ENCODE peak calls at places on chromosomes 3 and 15, in nine cellular contexts. I, X, P, N, A, G, V, Z and U are unnamed samples.
A peak's percentile ranks its signal among the peaks of the same experiment; 100 is the strongest.

GRCh38 chr3:195270350-195271115 is 426 bp downstream of the XXYLT1 start:
- DNase-seq in I (no peak), X (peak; percentile 90), P (peak; percentile 81), N (peak; percentile 65), A (peak; percentile 40), G (peak; percentile 74), V (peak; percentile 84), Z (peak; percentile 46), U (peak; percentile 77)

GRCh38 chr15:83380682-83381081 is 66.5 kb upstream of the SH3GL3 start:
- DNase-seq in I (no peak), X (no peak), P (peak; percentile 78), N (no peak), A (no peak), G (peak; percentile 34), V (peak; percentile 51), Z (peak; percentile 43), U (peak; percentile 40)

GRCh38 chr3:16589120-16589519 is 16.1 kb downstream of the DAZL start:
- DNase-seq in I (no peak), X (no peak), P (no peak), N (no peak), A (no peak), G (no peak), V (no peak), Z (no peak), U (no peak)

GRCh38 chr15:70411464-70411863 is 313.7 kb upstream of the TLE3 start:
- DNase-seq in I (no peak), X (no peak), P (no peak), N (no peak), A (no peak), G (no peak), V (no peak), Z (no peak), U (no peak)

GRCh38 chr15:74626752-74627692 is 11.4 kb downstream of the CLK3 start:
- DNase-seq in I (no peak), X (no peak), P (no peak), N (no peak), A (no peak), G (no peak), V (peak; percentile 65), Z (no peak), U (no peak)

GRCh38 chr3:26989042-26989441 is 366.5 kb downstream of the LRRC3B start:
- DNase-seq in I (no peak), X (no peak), P (no peak), N (no peak), A (no peak), G (no peak), V (no peak), Z (no peak), U (no peak)

GRCh38 chr3:195021674-195022073 is 249.3 kb downstream of the XXYLT1 start:
- DNase-seq in I (no peak), X (no peak), P (peak; percentile 37), N (no peak), A (no peak), G (no peak), V (no peak), Z (no peak), U (no peak)

GRCh38 chr15:87687176-87687890 is 569.2 kb downstream of the NTRK3 start:
- DNase-seq in I (no peak), X (no peak), P (no peak), N (no peak), A (no peak), G (no peak), V (no peak), Z (no peak), U (no peak)

GRCh38 chr3:78565712-78566111 is 1202.1 kb downstream of the ROBO1 start:
- DNase-seq in I (no peak), X (no peak), P (no peak), N (no peak), A (no peak), G (no peak), V (no peak), Z (no peak), U (no peak)

GRCh38 chr3:48739955-48740823 is 23.2 kb upstream of the IP6K2 start:
- DNase-seq in I (peak; percentile 92), X (peak; percentile 96), P (peak; percentile 66), N (peak; percentile 70), A (peak; percentile 89), G (peak; percentile 90), V (peak; percentile 68), Z (peak; percentile 80), U (peak; percentile 80)

GRCh38 chr15:38536201-38536676 is 28.4 kb downstream of the RASGRP1 start:
- DNase-seq in I (peak; percentile 65), X (peak; percentile 87), P (no peak), N (no peak), A (peak; percentile 23), G (no peak), V (no peak), Z (peak; percentile 95), U (no peak)

GRCh38 chr3:115986555-115987207 is 363.4 kb downstream of the GAP43 start:
- DNase-seq in I (no peak), X (no peak), P (peak; percentile 55), N (no peak), A (no peak), G (peak; percentile 17), V (no peak), Z (peak; percentile 18), U (peak; percentile 15)

GRCh38 chr3:150015906-150016305 is 45.2 kb upstream of the PFN2 start:
- DNase-seq in I (no peak), X (no peak), P (no peak), N (no peak), A (no peak), G (no peak), V (no peak), Z (no peak), U (no peak)

GRCh38 chr15:42072141-42072685 is 22.1 kb downstream of the PLA2G4D start:
- DNase-seq in I (peak; percentile 22), X (no peak), P (no peak), N (no peak), A (no peak), G (no peak), V (no peak), Z (no peak), U (no peak)

GRCh38 chr15:68550498-68551295 is 28.1 kb upstream of the CORO2B start:
- DNase-seq in I (peak; percentile 86), X (no peak), P (peak; percentile 80), N (peak; percentile 81), A (peak; percentile 63), G (peak; percentile 94), V (peak; percentile 79), Z (no peak), U (peak; percentile 82)
- TF ChIP-seq CTCF in I (peak; percentile 94), X (peak; percentile 94), P (peak; percentile 84), N (peak; percentile 96), A (peak; percentile 95), G (peak; percentile 94), V (peak; percentile 97), Z (peak; percentile 98), U (peak; percentile 95)

DNA sequence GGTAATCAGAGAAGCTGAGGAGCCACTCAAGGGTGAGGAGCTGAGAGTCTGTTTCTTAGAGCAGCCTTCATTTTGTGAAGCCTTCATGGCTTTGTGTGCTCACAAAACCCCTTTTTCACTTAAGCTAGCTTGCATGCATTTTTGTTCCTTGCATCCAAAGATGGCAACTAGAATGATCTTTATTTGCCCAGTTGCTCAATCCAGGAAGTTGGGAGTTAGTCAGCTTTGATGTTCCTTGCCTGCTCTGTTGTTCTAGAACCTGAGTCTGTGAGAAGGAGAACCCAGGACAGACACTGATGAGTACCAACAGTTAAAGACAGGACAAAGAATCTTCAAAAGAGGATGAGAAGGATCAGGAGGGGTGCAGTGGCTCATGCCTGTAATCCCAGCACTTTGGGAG is 81.8 kb downstream of the IL20RB start:
- DNase-seq in I (no peak), X (no peak), P (no peak), N (no peak), A (no peak), G (no peak), V (no peak), Z (no peak), U (no peak)
- TF ChIP-seq CTCF in I (no peak), X (no peak), P (no peak), N (no peak), A (no peak), G (no peak), V (no peak), Z (no peak), U (no peak)

GRCh38 chr15:60673156-60673555 is 194.2 kb upstream of the ICE2 start:
- DNase-seq in I (no peak), X (no peak), P (no peak), N (no peak), A (no peak), G (no peak), V (no peak), Z (no peak), U (no peak)

GRCh38 chr15:60674704-60675405 is 195.9 kb upstream of the ICE2 start:
- DNase-seq in I (no peak), X (no peak), P (no peak), N (no peak), A (no peak), G (no peak), V (no peak), Z (peak; percentile 8), U (no peak)

GRCh38 chr15:60673918-60674558 is 195.1 kb upstream of the ICE2 start:
- DNase-seq in I (peak; percentile 80), X (no peak), P (no peak), N (no peak), A (peak; percentile 50), G (no peak), V (no peak), Z (peak; percentile 95), U (no peak)

GRCh38 chr15:60669351-60669750 is 190.4 kb upstream of the ICE2 start:
- DNase-seq in I (no peak), X (no peak), P (no peak), N (no peak), A (no peak), G (no peak), V (no peak), Z (no peak), U (no peak)

GRCh38 chr15:60672400-60672799 is 193.5 kb upstream of the ICE2 start:
- DNase-seq in I (no peak), X (no peak), P (no peak), N (no peak), A (no peak), G (no peak), V (no peak), Z (no peak), U (no peak)
- TF ChIP-seq CTCF in I (no peak), X (no peak), P (no peak), N (no peak), A (no peak), G (no peak), V (peak; percentile 46), Z (no peak), U (no peak)

GRCh38 chr15:68370768-68371151 is 61.2 kb downstream of the ITGA11 start:
- DNase-seq in I (peak; percentile 62), X (no peak), P (no peak), N (no peak), A (no peak), G (no peak), V (no peak), Z (no peak), U (no peak)

GRCh38 chr15:68373028-68373427 is 58.9 kb downstream of the ITGA11 start:
- DNase-seq in I (peak; percentile 31), X (no peak), P (no peak), N (no peak), A (no peak), G (no peak), V (no peak), Z (no peak), U (no peak)

GRCh38 chr15:68371160-68371559 is 60.8 kb downstream of the ITGA11 start:
- DNase-seq in I (peak; percentile 63), X (no peak), P (no peak), N (no peak), A (no peak), G (no peak), V (no peak), Z (no peak), U (no peak)

GRCh38 chr15:68371851-68372250 is 60.1 kb downstream of the ITGA11 start:
- DNase-seq in I (no peak), X (no peak), P (no peak), N (no peak), A (no peak), G (no peak), V (no peak), Z (no peak), U (no peak)

GRCh38 chr15:68372291-68372811 is 59.6 kb downstream of the ITGA11 start:
- DNase-seq in I (peak; percentile 60), X (peak; percentile 57), P (peak; percentile 36), N (peak; percentile 20), A (no peak), G (peak; percentile 62), V (no peak), Z (peak; percentile 18), U (peak; percentile 45)
- TF ChIP-seq CTCF in I (peak; percentile 13), X (peak; percentile 20), P (no peak), N (peak; percentile 49), A (peak; percentile 45), G (peak; percentile 25), V (peak; percentile 33), Z (peak; percentile 68), U (peak; percentile 19)